ENCODE peak calls at places on chromosomes 7 and 10, in nine cellular contexts. H, S, W, Z, M, X, P, U and C are unnamed samples.

GRCh38 chr10:121069061-121069850 is 218.1 kb downstream of the WDR11 start:
- DNase-seq in H (no peak), S (no peak), W (no peak), Z (no peak), M (no peak), X (no peak), P (no peak), U (no peak), C (no peak)

GRCh38 chr7:90396420-90396819 is 6.8 kb upstream of the CLDN12 start:
- DNase-seq in H (no peak), S (no peak), W (no peak), Z (no peak), M (no peak), X (no peak), P (no peak), U (no peak), C (no peak)

GRCh38 chr10:11147723-11148122 is 130.1 kb downstream of the CELF2 start:
- DNase-seq in H (no peak), S (no peak), W (peak; percentile 34), Z (no peak), M (no peak), X (peak; percentile 69), P (peak; percentile 57), U (no peak), C (no peak)

GRCh38 chr7:99644436-99644835 is 27.7 kb downstream of the ZSCAN25 start:
- DNase-seq in H (peak; percentile 17), S (no peak), W (no peak), Z (no peak), M (no peak), X (no peak), P (no peak), U (no peak), C (no peak)

GRCh38 chr10:70425096-70425495 is 16.4 kb downstream of the NODAL start:
- DNase-seq in H (no peak), S (no peak), W (no peak), Z (no peak), M (no peak), X (no peak), P (no peak), U (no peak), C (no peak)

GRCh38 chr10:93299606-93300353 is 182.4 kb downstream of the MYOF start:
- DNase-seq in H (no peak), S (no peak), W (peak; percentile 38), Z (no peak), M (no peak), X (no peak), P (no peak), U (no peak), C (no peak)

GRCh38 chr10:127506094-127506493 is 43.0 kb upstream of the NPS start:
- DNase-seq in H (peak; percentile 29), S (no peak), W (no peak), Z (no peak), M (no peak), X (no peak), P (no peak), U (no peak), C (no peak)

GRCh38 chr7:122679813-122680212 is 19.1 kb downstream of the RNF133 start:
- DNase-seq in H (no peak), S (no peak), W (no peak), Z (no peak), M (no peak), X (no peak), P (no peak), U (no peak), C (no peak)

GRCh38 chr7:116249969-116250553 is 39.7 kb downstream of the TES start:
- DNase-seq in H (no peak), S (peak; percentile 36), W (peak; percentile 55), Z (peak; percentile 17), M (no peak), X (peak; percentile 32), P (peak; percentile 74), U (no peak), C (no peak)

DNA sequence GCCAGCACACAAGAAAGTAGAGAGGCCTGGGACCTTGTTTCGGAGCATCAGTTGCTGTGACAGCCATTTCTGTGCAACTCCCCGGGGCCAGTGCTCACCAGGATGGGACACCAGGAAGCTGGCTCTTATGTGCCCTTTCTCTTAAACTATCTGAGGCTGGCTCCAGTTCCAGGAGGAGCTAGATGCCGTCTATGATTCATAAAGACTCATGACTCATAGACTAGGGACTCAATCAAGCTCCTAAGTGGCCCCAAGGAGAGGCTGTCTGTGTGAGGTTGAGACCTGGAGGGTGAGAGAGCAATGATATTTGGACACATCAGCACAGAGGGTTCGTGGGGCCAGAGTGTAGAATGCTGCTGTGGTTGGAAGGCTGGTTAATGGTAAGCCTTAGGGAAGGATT is 580.1 kb downstream of the CCSER2 start:
- DNase-seq in H (no peak), S (no peak), W (no peak), Z (peak; percentile 13), M (no peak), X (no peak), P (no peak), U (no peak), C (no peak)
- TF ChIP-seq CTCF in H (no peak), S (no peak), W (no peak), Z (no peak), M (no peak), X (no peak), P (no peak), U (no peak), C (no peak)

DNA sequence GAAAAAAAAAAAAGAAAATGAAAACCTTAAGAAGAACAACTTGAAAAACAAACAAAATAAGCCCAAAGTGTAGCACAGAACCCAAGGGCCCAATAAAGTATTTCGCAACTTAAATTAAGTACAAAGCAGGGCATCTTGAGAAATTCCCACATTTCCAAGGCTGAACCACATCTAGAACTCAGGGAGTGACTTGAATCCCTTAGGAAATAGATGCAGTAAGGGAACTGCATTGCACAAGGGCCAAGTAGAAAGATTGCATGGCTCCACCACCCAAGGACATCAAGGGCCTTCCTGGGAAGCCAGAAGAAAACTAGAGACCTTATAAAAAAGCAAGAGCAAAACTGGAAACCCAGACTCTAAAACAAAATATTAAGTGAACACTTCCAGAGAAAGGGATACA is 352.7 kb downstream of the CXCL12 start:
- DNase-seq in H (no peak), S (no peak), W (no peak), Z (no peak), M (no peak), X (no peak), P (no peak), U (no peak), C (no peak)
- H3K27ac ChIP-seq in H (no peak overlapping the region), S (no peak overlapping the region), W (no peak overlapping the region), Z (no peak overlapping the region), M (no peak overlapping the region), X (no peak overlapping the region), P (no peak overlapping the region), U (no peak overlapping the region), C (no peak overlapping the region)

GRCh38 chr7:86643478-86644281 is at the start of gene GRM3:
- DNase-seq in H (no peak), S (no peak), W (peak; percentile 91), Z (peak; percentile 23), M (no peak), X (no peak), P (peak; percentile 89), U (no peak), C (no peak)

GRCh38 chr7:86647340-86648094 is 3.8 kb downstream of the GRM3 start:
- DNase-seq in H (no peak), S (no peak), W (no peak), Z (no peak), M (no peak), X (no peak), P (no peak), U (no peak), C (no peak)

GRCh38 chr7:86645676-86646276 is 2.1 kb downstream of the GRM3 start:
- DNase-seq in H (no peak), S (no peak), W (no peak), Z (no peak), M (no peak), X (no peak), P (no peak), U (no peak), C (no peak)

GRCh38 chr7:86645174-86645566 is 1.5 kb downstream of the GRM3 start:
- DNase-seq in H (no peak), S (no peak), W (peak; percentile 30), Z (no peak), M (no peak), X (no peak), P (peak; percentile 66), U (no peak), C (no peak)

DNA sequence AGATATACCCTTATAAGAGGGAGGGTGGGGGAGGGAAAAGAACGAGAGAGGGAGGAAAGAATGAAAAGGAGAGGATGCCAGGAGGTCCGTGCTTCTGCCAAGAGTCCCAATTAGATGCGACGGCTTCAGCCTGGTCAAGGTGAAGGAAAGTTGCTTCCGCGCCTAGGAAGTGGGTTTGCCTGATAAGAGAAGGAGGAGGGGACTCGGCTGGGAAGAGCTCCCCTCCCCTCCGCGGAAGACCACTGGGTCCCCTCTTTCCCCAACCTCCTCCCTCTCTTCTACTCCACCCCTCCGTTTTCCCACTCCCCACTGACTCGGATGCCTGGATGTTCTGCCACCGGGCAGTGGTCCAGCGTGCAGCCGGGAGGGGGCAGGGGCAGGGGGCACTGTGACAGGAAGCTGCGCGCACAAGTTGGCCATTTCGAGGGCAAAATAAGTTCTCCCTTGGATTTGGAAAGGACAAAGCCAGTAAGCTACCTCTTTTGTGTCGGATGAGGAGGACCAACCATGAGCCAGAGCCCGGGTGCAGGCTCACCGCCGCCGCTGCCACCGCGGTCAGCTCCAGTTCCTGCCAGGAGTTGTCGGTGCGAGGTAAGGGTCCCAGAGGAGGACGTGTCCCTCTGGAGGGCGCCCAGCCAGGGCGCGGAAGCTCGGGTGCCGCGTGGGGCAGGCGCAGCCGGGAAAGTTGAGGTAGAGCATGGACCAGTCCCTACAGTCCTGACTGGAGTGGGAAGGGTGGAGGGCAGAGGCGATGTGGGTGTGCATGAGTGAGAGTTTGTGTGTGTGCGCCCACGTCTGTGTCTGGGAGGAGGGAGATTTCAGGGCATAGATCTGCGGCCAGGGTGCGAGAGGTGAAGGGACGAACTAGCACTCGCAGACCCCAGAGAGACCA is 819 bp downstream of the GRM3 start:
- DNase-seq in H (no peak), S (no peak), W (peak; percentile 67), Z (no peak), M (no peak), X (no peak), P (peak; percentile 86), U (peak; percentile 63), C (no peak)
- H3K4me3 ChIP-seq in H (peak overlapping the region; percentile 30), S (no peak overlapping the region), W (peak overlapping the region; percentile 86), Z (no peak overlapping the region), M (peak overlapping the region; percentile 44), X (no peak overlapping the region), P (peak overlapping the region; percentile 78), U (no peak overlapping the region), C (peak overlapping the region; percentile 55)

GRCh38 chr10:98134431-98135221 is at the start of gene R3HCC1L:
- DNase-seq in H (peak; percentile 96), S (peak; percentile 58), W (peak; percentile 94), Z (peak; percentile 94), M (peak; percentile 92), X (peak; percentile 93), P (peak; percentile 96), U (peak; percentile 94), C (peak; percentile 91)
- TF ChIP-seq CTCF in H (no peak), S (no peak), W (no peak), Z (no peak), M (no peak), X (no peak), P (peak; percentile 24), U (no peak), C (no peak)